ENCODE peak calls at places on chromosomes 12 and 14, in four cellular contexts. S, Y, G and C are unnamed samples.

GRCh38 chr14:57982802-57983201 is 116.9 kb upstream of the SLC35F4 start:
- DNase-seq in S (peak; percentile 44), Y (no peak), G (peak; percentile 22), C (no peak)

GRCh38 chr14:80136358-80136757 is 74.9 kb downstream of the DIO2 start:
- DNase-seq in S (no peak), Y (no peak), G (no peak), C (no peak)

GRCh38 chr12:54017027-54017788 is 8.4 kb downstream of the HOXC8 start:
- DNase-seq in S (peak; percentile 69), Y (no peak), G (no peak), C (peak; percentile 77)

GRCh38 chr12:85530486-85530885 is 250.5 kb downstream of the ALX1 start:
- DNase-seq in S (no peak), Y (no peak), G (no peak), C (no peak)

GRCh38 chr14:76997257-76997970 is 31.1 kb downstream of the IRF2BPL start:
- DNase-seq in S (no peak), Y (no peak), G (no peak), C (peak; percentile 76)

GRCh38 chr14:96574633-96575191 is 72.5 kb downstream of the PAPOLA start:
- DNase-seq in S (peak; percentile 24), Y (peak; percentile 44), G (no peak), C (no peak)

GRCh38 chr14:52365071-52365470 is 51.0 kb downstream of the PTGER2 start:
- DNase-seq in S (no peak), Y (no peak), G (no peak), C (no peak)

GRCh38 chr14:61226015-61226654 is 55.0 kb downstream of the TMEM30B start:
- DNase-seq in S (no peak), Y (no peak), G (no peak), C (no peak)